ENCODE peak calls at places on chromosomes 11 and 22, in seven cellular contexts. One of them, this sample, is unnamed. For H3K9me3, the result is how much of the 10 kb centered on the place peaks cover.

GRCh38 chr11:64970731-64971151 is 1.2 kb downstream of the MAJIN start:
- DNase-seq in CD8-positive, alpha-beta T cell: no peak
- DNase-seq in neuronal stem cell: no peak
- DNase-seq in right cardiac atrium: no peak
- DNase-seq in CD8-positive, alpha-beta memory T cell: no peak
- DNase-seq in body of pancreas: no peak
- DNase-seq in ovary: no peak
- DNase-seq in this sample: no peak

GRCh38 chr22:38924197-38924952 is 33.0 kb upstream of the APOBEC3A start:
- DNase-seq in CD8-positive, alpha-beta memory T cell: no peak
- DNase-seq in ovary: peak
- DNase-seq in CD8-positive, alpha-beta T cell: no peak
- DNase-seq in body of pancreas: peak
- DNase-seq in neuronal stem cell: no peak
- DNase-seq in right cardiac atrium: peak
- DNase-seq in this sample: no peak

GRCh38 chr22:46148885-46149492 is 1.3 kb upstream of the PPARA start:
- DNase-seq in CD8-positive, alpha-beta T cell: no peak
- DNase-seq in neuronal stem cell: no peak
- DNase-seq in CD8-positive, alpha-beta memory T cell: peak
- DNase-seq in ovary: no peak
- DNase-seq in right cardiac atrium: no peak
- DNase-seq in body of pancreas: peak
- DNase-seq in this sample: no peak

GRCh38 chr22:19621372-19622060 is 92.8 kb upstream of the SEPTIN5 start:
- DNase-seq in ovary: no peak
- DNase-seq in body of pancreas: no peak
- DNase-seq in neuronal stem cell: no peak
- DNase-seq in CD8-positive, alpha-beta memory T cell: no peak
- DNase-seq in CD8-positive, alpha-beta T cell: no peak
- DNase-seq in right cardiac atrium: no peak
- DNase-seq in this sample: no peak

GRCh38 chr11:86066606-86067229 is 2.2 kb downstream of the PICALM start:
- DNase-seq in right cardiac atrium: no peak
- DNase-seq in ovary: no peak
- DNase-seq in CD8-positive, alpha-beta memory T cell: no peak
- DNase-seq in neuronal stem cell: no peak
- DNase-seq in body of pancreas: no peak
- DNase-seq in CD8-positive, alpha-beta T cell: no peak
- DNase-seq in this sample: no peak

GRCh38 chr11:103488021-103488420 is 378.8 kb downstream of the DYNC2H1 start:
- DNase-seq in CD8-positive, alpha-beta memory T cell: no peak
- DNase-seq in CD8-positive, alpha-beta T cell: no peak
- DNase-seq in ovary: no peak
- DNase-seq in neuronal stem cell: no peak
- DNase-seq in body of pancreas: no peak
- DNase-seq in right cardiac atrium: no peak
- DNase-seq in this sample: no peak

GRCh38 chr11:117942255-117942654 is 13.1 kb upstream of the TMPRSS13 start:
- DNase-seq in body of pancreas: no peak
- DNase-seq in right cardiac atrium: no peak
- DNase-seq in ovary: no peak
- DNase-seq in CD8-positive, alpha-beta memory T cell: no peak
- DNase-seq in neuronal stem cell: no peak
- DNase-seq in CD8-positive, alpha-beta T cell: no peak
- DNase-seq in this sample: no peak

GRCh38 chr11:93686812-93687211 is 25.3 kb downstream of the CEP295 start:
- DNase-seq in CD8-positive, alpha-beta memory T cell: no peak
- DNase-seq in body of pancreas: no peak
- DNase-seq in neuronal stem cell: no peak
- DNase-seq in ovary: no peak
- DNase-seq in CD8-positive, alpha-beta T cell: no peak
- DNase-seq in right cardiac atrium: no peak
- DNase-seq in this sample: no peak

GRCh38 chr11:66335531-66336233 is 552 bp downstream of the RIN1 start:
- DNase-seq in CD8-positive, alpha-beta memory T cell: no peak
- DNase-seq in CD8-positive, alpha-beta T cell: no peak
- DNase-seq in neuronal stem cell: no peak
- DNase-seq in body of pancreas: no peak
- DNase-seq in ovary: no peak
- DNase-seq in right cardiac atrium: peak
- DNase-seq in this sample: no peak

GRCh38 chr11:111549196-111549868 is 8.8 kb downstream of the LAYN start:
- DNase-seq in right cardiac atrium: no peak
- DNase-seq in CD8-positive, alpha-beta T cell: no peak
- DNase-seq in CD8-positive, alpha-beta memory T cell: no peak
- DNase-seq in body of pancreas: no peak
- DNase-seq in neuronal stem cell: no peak
- DNase-seq in ovary: no peak
- DNase-seq in this sample: no peak

GRCh38 chr22:32591620-32592019 is 117.0 kb downstream of the FBXO7 start:
- DNase-seq in neuronal stem cell: no peak
- DNase-seq in right cardiac atrium: no peak
- DNase-seq in CD8-positive, alpha-beta T cell: no peak
- DNase-seq in ovary: no peak
- DNase-seq in body of pancreas: no peak
- DNase-seq in CD8-positive, alpha-beta memory T cell: no peak
- DNase-seq in this sample: no peak

GRCh38 chr11:77276271-77276670 is 25.2 kb downstream of the GDPD4 start:
- DNase-seq in ovary: no peak
- DNase-seq in neuronal stem cell: no peak
- DNase-seq in body of pancreas: no peak
- DNase-seq in CD8-positive, alpha-beta memory T cell: no peak
- DNase-seq in right cardiac atrium: no peak
- DNase-seq in CD8-positive, alpha-beta T cell: no peak
- DNase-seq in this sample: no peak

GRCh38 chr11:13772223-13773046 is 104.0 kb downstream of the FAR1 start:
- DNase-seq in body of pancreas: peak
- DNase-seq in ovary: no peak
- DNase-seq in CD8-positive, alpha-beta memory T cell: peak
- DNase-seq in CD8-positive, alpha-beta T cell: no peak
- DNase-seq in right cardiac atrium: no peak
- DNase-seq in neuronal stem cell: peak
- DNase-seq in this sample: no peak

GRCh38 chr11:133337905-133338536 is 194.3 kb downstream of the OPCML start:
- DNase-seq in right cardiac atrium: no peak
- DNase-seq in neuronal stem cell: peak
- DNase-seq in ovary: no peak
- DNase-seq in CD8-positive, alpha-beta T cell: no peak
- DNase-seq in CD8-positive, alpha-beta memory T cell: no peak
- DNase-seq in body of pancreas: no peak
- DNase-seq in this sample: no peak

GRCh38 chr22:19610518-19611253 is 86.5 kb upstream of the CLDN5 start:
- DNase-seq in body of pancreas: no peak
- DNase-seq in neuronal stem cell: no peak
- DNase-seq in CD8-positive, alpha-beta T cell: no peak
- DNase-seq in ovary: no peak
- DNase-seq in right cardiac atrium: no peak
- DNase-seq in CD8-positive, alpha-beta memory T cell: peak
- DNase-seq in this sample: no peak

GRCh38 chr11:110046759-110047386 is 46.3 kb upstream of the ZC3H12C start:
- DNase-seq in body of pancreas: no peak
- DNase-seq in CD8-positive, alpha-beta T cell: no peak
- DNase-seq in ovary: no peak
- DNase-seq in CD8-positive, alpha-beta memory T cell: no peak
- DNase-seq in neuronal stem cell: no peak
- DNase-seq in right cardiac atrium: no peak
- DNase-seq in this sample: no peak

GRCh38 chr11:73331138-73331916 is 23.3 kb downstream of the ARHGEF17 start:
- DNase-seq in CD8-positive, alpha-beta memory T cell: no peak
- DNase-seq in neuronal stem cell: peak
- DNase-seq in ovary: peak
- DNase-seq in CD8-positive, alpha-beta T cell: no peak
- DNase-seq in right cardiac atrium: peak
- DNase-seq in body of pancreas: peak
- DNase-seq in this sample: no peak

GRCh38 chr11:131408011-131408640 is 37.7 kb downstream of the NTM start:
- DNase-seq in ovary: no peak
- DNase-seq in CD8-positive, alpha-beta memory T cell: no peak
- DNase-seq in body of pancreas: peak
- DNase-seq in CD8-positive, alpha-beta T cell: no peak
- DNase-seq in right cardiac atrium: no peak
- DNase-seq in neuronal stem cell: no peak
- DNase-seq in this sample: no peak

GRCh38 chr11:36130401-36130800 is 158.8 kb downstream of the COMMD9 start:
- DNase-seq in ovary: no peak
- DNase-seq in body of pancreas: no peak
- DNase-seq in right cardiac atrium: no peak
- DNase-seq in neuronal stem cell: no peak
- DNase-seq in CD8-positive, alpha-beta memory T cell: no peak
- DNase-seq in CD8-positive, alpha-beta T cell: no peak
- DNase-seq in this sample: no peak

GRCh38 chr22:17396531-17396930 is 27.3 kb downstream of the CECR2 start:
- DNase-seq in neuronal stem cell: no peak
- DNase-seq in CD8-positive, alpha-beta T cell: no peak
- DNase-seq in right cardiac atrium: no peak
- DNase-seq in ovary: no peak
- DNase-seq in body of pancreas: no peak
- DNase-seq in CD8-positive, alpha-beta memory T cell: no peak
- DNase-seq in this sample: no peak

GRCh38 chr11:3008746-3009336 is 16.7 kb upstream of the NAP1L4 start:
- DNase-seq in ovary: no peak
- DNase-seq in right cardiac atrium: no peak
- DNase-seq in CD8-positive, alpha-beta T cell: no peak
- DNase-seq in body of pancreas: no peak
- DNase-seq in CD8-positive, alpha-beta memory T cell: no peak
- DNase-seq in neuronal stem cell: no peak
- DNase-seq in this sample: no peak

GRCh38 chr22:36352775-36353507 is 34.8 kb downstream of the MYH9 start:
- DNase-seq in body of pancreas: peak
- DNase-seq in ovary: peak
- DNase-seq in CD8-positive, alpha-beta T cell: no peak
- DNase-seq in neuronal stem cell: no peak
- DNase-seq in right cardiac atrium: peak
- DNase-seq in CD8-positive, alpha-beta memory T cell: peak
- DNase-seq in this sample: no peak

GRCh38 chr11:8058216-8058615 is 22.8 kb upstream of the TUB start:
- DNase-seq in CD8-positive, alpha-beta T cell: no peak
- DNase-seq in body of pancreas: no peak
- DNase-seq in ovary: no peak
- DNase-seq in right cardiac atrium: no peak
- DNase-seq in neuronal stem cell: no peak
- DNase-seq in CD8-positive, alpha-beta memory T cell: no peak
- DNase-seq in this sample: no peak

GRCh38 chr11:66113132-66113856 is 43.2 kb downstream of the PACS1 start:
- DNase-seq in CD8-positive, alpha-beta T cell: no peak
- DNase-seq in body of pancreas: no peak
- DNase-seq in right cardiac atrium: no peak
- DNase-seq in CD8-positive, alpha-beta memory T cell: peak
- DNase-seq in neuronal stem cell: no peak
- DNase-seq in ovary: no peak
- DNase-seq in this sample: no peak

GRCh38 chr22:25346859-25347751 is 127.7 kb downstream of the CRYBB2 start:
- DNase-seq in ovary: no peak
- DNase-seq in CD8-positive, alpha-beta memory T cell: no peak
- DNase-seq in body of pancreas: no peak
- DNase-seq in CD8-positive, alpha-beta T cell: no peak
- DNase-seq in neuronal stem cell: no peak
- DNase-seq in right cardiac atrium: no peak
- DNase-seq in this sample: no peak

GRCh38 chr22:30763815-30764686 is 69.4 kb downstream of the OSBP2 start:
- DNase-seq in CD8-positive, alpha-beta memory T cell: peak
- DNase-seq in neuronal stem cell: peak
- DNase-seq in body of pancreas: peak
- DNase-seq in ovary: peak
- DNase-seq in CD8-positive, alpha-beta T cell: peak
- DNase-seq in right cardiac atrium: no peak
- DNase-seq in this sample: peak

GRCh38 chr22:41596776-41597634 is 7.4 kb upstream of the PMM1 start:
- DNase-seq in CD8-positive, alpha-beta T cell: no peak
- DNase-seq in ovary: peak
- DNase-seq in right cardiac atrium: peak
- DNase-seq in neuronal stem cell: peak
- DNase-seq in body of pancreas: peak
- DNase-seq in CD8-positive, alpha-beta memory T cell: peak
- DNase-seq in this sample: no peak

DNA sequence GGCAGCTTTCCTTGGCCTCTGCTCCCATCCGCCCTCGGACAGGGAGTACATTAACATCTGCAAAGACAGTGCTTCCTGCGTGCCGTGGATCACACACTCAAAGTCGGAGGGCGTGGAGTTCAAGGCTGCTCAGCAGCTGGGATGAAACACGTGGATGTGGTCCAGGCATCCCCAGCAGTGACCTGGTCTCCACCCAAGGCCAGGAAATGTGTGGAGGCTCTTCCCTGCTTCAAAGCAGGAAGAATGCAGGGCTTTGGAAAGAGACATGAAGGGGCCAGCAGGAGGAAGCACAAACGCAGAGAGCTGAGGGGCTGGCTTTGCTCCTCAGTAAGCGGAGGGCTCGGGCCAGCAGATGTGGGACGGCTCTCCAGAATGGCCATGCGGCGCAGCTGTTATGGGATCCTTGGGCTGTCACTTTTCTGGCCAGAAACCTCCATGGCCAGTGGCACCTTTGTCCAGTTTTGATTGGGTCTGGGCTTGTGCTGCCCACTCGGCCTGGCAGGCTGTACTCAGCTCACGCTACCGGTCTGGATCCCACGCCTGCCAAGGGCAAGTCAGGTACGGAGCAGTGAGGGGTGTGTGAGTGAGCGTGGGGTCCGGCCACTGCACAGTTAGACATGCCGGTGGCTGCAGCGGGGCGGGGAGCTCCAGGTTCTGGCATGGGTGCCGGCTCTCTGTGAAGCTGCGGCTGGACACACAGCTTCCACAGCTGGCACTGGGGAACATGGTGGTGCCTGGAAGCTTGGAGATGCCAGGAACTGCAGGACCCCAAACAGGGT is 438.0 kb downstream of the TBC1D22A start:
- DNase-seq in CD8-positive, alpha-beta T cell: no peak
- DNase-seq in right cardiac atrium: peak
- DNase-seq in CD8-positive, alpha-beta memory T cell: no peak
- DNase-seq in body of pancreas: peak
- DNase-seq in neuronal stem cell: no peak
- DNase-seq in ovary: peak
- DNase-seq in this sample: no peak
- H3K9me3 ChIP-seq in CD8-positive, alpha-beta T cell: under half
- H3K9me3 ChIP-seq in right cardiac atrium: under half
- H3K9me3 ChIP-seq in CD8-positive, alpha-beta memory T cell: under half
- H3K9me3 ChIP-seq in body of pancreas: under half
- H3K9me3 ChIP-seq in neuronal stem cell: under half
- H3K9me3 ChIP-seq in ovary: under half
- H3K9me3 ChIP-seq in this sample: under half

GRCh38 chr11:58807358-58807757 is 37.1 kb downstream of the GLYATL2 start:
- DNase-seq in right cardiac atrium: no peak
- DNase-seq in body of pancreas: no peak
- DNase-seq in neuronal stem cell: no peak
- DNase-seq in CD8-positive, alpha-beta memory T cell: no peak
- DNase-seq in CD8-positive, alpha-beta T cell: no peak
- DNase-seq in ovary: no peak
- DNase-seq in this sample: no peak
- H3K9me3 ChIP-seq in right cardiac atrium: under half
- H3K9me3 ChIP-seq in body of pancreas: under half
- H3K9me3 ChIP-seq in neuronal stem cell: under half
- H3K9me3 ChIP-seq in CD8-positive, alpha-beta memory T cell: under half
- H3K9me3 ChIP-seq in CD8-positive, alpha-beta T cell: under half
- H3K9me3 ChIP-seq in ovary: under half
- H3K9me3 ChIP-seq in this sample: under half

GRCh38 chr22:47883757-47884156 is 1121.3 kb downstream of the TBC1D22A start:
- DNase-seq in right cardiac atrium: no peak
- DNase-seq in ovary: no peak
- DNase-seq in body of pancreas: no peak
- DNase-seq in CD8-positive, alpha-beta memory T cell: no peak
- DNase-seq in CD8-positive, alpha-beta T cell: no peak
- DNase-seq in neuronal stem cell: no peak
- DNase-seq in this sample: no peak
- H3K9me3 ChIP-seq in right cardiac atrium: under half
- H3K9me3 ChIP-seq in ovary: under half
- H3K9me3 ChIP-seq in body of pancreas: under half
- H3K9me3 ChIP-seq in CD8-positive, alpha-beta memory T cell: under half
- H3K9me3 ChIP-seq in CD8-positive, alpha-beta T cell: under half
- H3K9me3 ChIP-seq in neuronal stem cell: under half
- H3K9me3 ChIP-seq in this sample: under half

GRCh38 chr22:47299211-47299878 is 536.9 kb downstream of the TBC1D22A start:
- DNase-seq in body of pancreas: no peak
- DNase-seq in neuronal stem cell: no peak
- DNase-seq in CD8-positive, alpha-beta T cell: no peak
- DNase-seq in right cardiac atrium: no peak
- DNase-seq in ovary: no peak
- DNase-seq in CD8-positive, alpha-beta memory T cell: no peak
- DNase-seq in this sample: no peak
- H3K9me3 ChIP-seq in body of pancreas: under half
- H3K9me3 ChIP-seq in neuronal stem cell: under half
- H3K9me3 ChIP-seq in CD8-positive, alpha-beta T cell: under half
- H3K9me3 ChIP-seq in right cardiac atrium: under half
- H3K9me3 ChIP-seq in ovary: under half
- H3K9me3 ChIP-seq in CD8-positive, alpha-beta memory T cell: under half
- H3K9me3 ChIP-seq in this sample: under half